ENCODE peak calls at places on chromosomes 13 and 19, in six cellular contexts. One of them, this sample, is unnamed.

GRCh38 chr13:98658131-98658530 is 81.2 kb upstream of the STK24 start:
- ATAC-seq in SK-N-SH treated with all-trans-retinoic acid at 6 μM for 48 hours: no peak
- ATAC-seq in HepG2: no peak
- ATAC-seq in HCT116: no peak
- ATAC-seq in left lung: peak
- ATAC-seq in upper lobe of left lung: peak
- ATAC-seq in this sample: no peak

GRCh38 chr19:7366701-7367420 is 18.1 kb downstream of the ARHGEF18 start:
- ATAC-seq in SK-N-SH treated with all-trans-retinoic acid at 6 μM for 48 hours: no peak
- ATAC-seq in HepG2: no peak
- ATAC-seq in HCT116: peak
- ATAC-seq in left lung: no peak
- ATAC-seq in upper lobe of left lung: no peak
- ATAC-seq in this sample: peak

GRCh38 chr13:114032121-114032799 is 58.4 kb upstream of the C13orf46 start:
- ATAC-seq in SK-N-SH treated with all-trans-retinoic acid at 6 μM for 48 hours: peak
- ATAC-seq in HepG2: no peak
- ATAC-seq in HCT116: no peak
- ATAC-seq in left lung: no peak
- ATAC-seq in upper lobe of left lung: peak
- ATAC-seq in this sample: no peak

GRCh38 chr13:98577823-98578285 is 947 bp upstream of the STK24 start:
- ATAC-seq in SK-N-SH treated with all-trans-retinoic acid at 6 μM for 48 hours: peak
- ATAC-seq in HepG2: peak
- ATAC-seq in HCT116: no peak
- ATAC-seq in left lung: peak
- ATAC-seq in upper lobe of left lung: peak
- ATAC-seq in this sample: no peak

GRCh38 chr19:45514376-45515051 is 7.2 kb downstream of the VASP start:
- ATAC-seq in SK-N-SH treated with all-trans-retinoic acid at 6 μM for 48 hours: no peak
- ATAC-seq in HepG2: peak
- ATAC-seq in HCT116: peak
- ATAC-seq in left lung: peak
- ATAC-seq in upper lobe of left lung: peak
- ATAC-seq in this sample: peak

GRCh38 chr13:60332682-60333081 is 64.3 kb upstream of the TDRD3 start:
- ATAC-seq in SK-N-SH treated with all-trans-retinoic acid at 6 μM for 48 hours: no peak
- ATAC-seq in HepG2: no peak
- ATAC-seq in HCT116: no peak
- ATAC-seq in left lung: no peak
- ATAC-seq in upper lobe of left lung: no peak
- ATAC-seq in this sample: no peak

GRCh38 chr13:23963184-23963931 is 66.1 kb upstream of the C1QTNF9B start:
- ATAC-seq in SK-N-SH treated with all-trans-retinoic acid at 6 μM for 48 hours: no peak
- ATAC-seq in HepG2: no peak
- ATAC-seq in HCT116: no peak
- ATAC-seq in left lung: no peak
- ATAC-seq in upper lobe of left lung: no peak
- ATAC-seq in this sample: peak

GRCh38 chr13:98451676-98452105 is 125.2 kb downstream of the STK24 start:
- ATAC-seq in SK-N-SH treated with all-trans-retinoic acid at 6 μM for 48 hours: no peak
- ATAC-seq in HepG2: peak
- ATAC-seq in HCT116: no peak
- ATAC-seq in left lung: no peak
- ATAC-seq in upper lobe of left lung: no peak
- ATAC-seq in this sample: no peak

GRCh38 chr19:48461982-48462655 is 6.7 kb downstream of the KCNJ14 start:
- ATAC-seq in SK-N-SH treated with all-trans-retinoic acid at 6 μM for 48 hours: peak
- ATAC-seq in HepG2: no peak
- ATAC-seq in HCT116: peak
- ATAC-seq in left lung: no peak
- ATAC-seq in upper lobe of left lung: peak
- ATAC-seq in this sample: no peak

GRCh38 chr13:42215578-42216421 is 56.2 kb upstream of the AKAP11 start:
- ATAC-seq in SK-N-SH treated with all-trans-retinoic acid at 6 μM for 48 hours: peak
- ATAC-seq in HepG2: peak
- ATAC-seq in HCT116: peak
- ATAC-seq in left lung: peak
- ATAC-seq in upper lobe of left lung: no peak
- ATAC-seq in this sample: no peak

GRCh38 chr19:23391239-23391638 is 4.0 kb downstream of the ZNF91 start:
- ATAC-seq in SK-N-SH treated with all-trans-retinoic acid at 6 μM for 48 hours: no peak
- ATAC-seq in HepG2: no peak
- ATAC-seq in HCT116: no peak
- ATAC-seq in left lung: no peak
- ATAC-seq in upper lobe of left lung: no peak
- ATAC-seq in this sample: no peak

GRCh38 chr13:114152831-114153371 is 20.5 kb upstream of the RASA3 start:
- ATAC-seq in SK-N-SH treated with all-trans-retinoic acid at 6 μM for 48 hours: no peak
- ATAC-seq in HepG2: peak
- ATAC-seq in HCT116: no peak
- ATAC-seq in left lung: no peak
- ATAC-seq in upper lobe of left lung: no peak
- ATAC-seq in this sample: no peak

GRCh38 chr19:45769821-45770191 is 754 bp upstream of the SIX5 start:
- ATAC-seq in SK-N-SH treated with all-trans-retinoic acid at 6 μM for 48 hours: no peak
- ATAC-seq in HepG2: no peak
- ATAC-seq in HCT116: no peak
- ATAC-seq in left lung: peak
- ATAC-seq in upper lobe of left lung: peak
- ATAC-seq in this sample: peak

GRCh38 chr19:35693422-35693821 is 10.9 kb upstream of the ZBTB32 start:
- ATAC-seq in SK-N-SH treated with all-trans-retinoic acid at 6 μM for 48 hours: peak
- ATAC-seq in HepG2: peak
- ATAC-seq in HCT116: peak
- ATAC-seq in left lung: no peak
- ATAC-seq in upper lobe of left lung: peak
- ATAC-seq in this sample: peak

GRCh38 chr13:84470528-84470927 is 588.3 kb upstream of the SLITRK1 start:
- ATAC-seq in SK-N-SH treated with all-trans-retinoic acid at 6 μM for 48 hours: no peak
- ATAC-seq in HepG2: no peak
- ATAC-seq in HCT116: no peak
- ATAC-seq in left lung: no peak
- ATAC-seq in upper lobe of left lung: no peak
- ATAC-seq in this sample: no peak

GRCh38 chr13:21338651-21339278 is 120.3 kb downstream of the ZDHHC20 start:
- ATAC-seq in SK-N-SH treated with all-trans-retinoic acid at 6 μM for 48 hours: no peak
- ATAC-seq in HepG2: no peak
- ATAC-seq in HCT116: no peak
- ATAC-seq in left lung: no peak
- ATAC-seq in upper lobe of left lung: no peak
- ATAC-seq in this sample: no peak

GRCh38 chr13:95233026-95233635 is 68.1 kb downstream of the ABCC4 start:
- ATAC-seq in SK-N-SH treated with all-trans-retinoic acid at 6 μM for 48 hours: no peak
- ATAC-seq in HepG2: no peak
- ATAC-seq in HCT116: no peak
- ATAC-seq in left lung: no peak
- ATAC-seq in upper lobe of left lung: no peak
- ATAC-seq in this sample: no peak

GRCh38 chr19:14890616-14891379 is 4.9 kb upstream of the OR7A17 start:
- ATAC-seq in SK-N-SH treated with all-trans-retinoic acid at 6 μM for 48 hours: no peak
- ATAC-seq in HepG2: no peak
- ATAC-seq in HCT116: no peak
- ATAC-seq in left lung: peak
- ATAC-seq in upper lobe of left lung: peak
- ATAC-seq in this sample: no peak

GRCh38 chr13:29763426-29764180 is 86.8 kb downstream of the UBL3 start:
- ATAC-seq in SK-N-SH treated with all-trans-retinoic acid at 6 μM for 48 hours: no peak
- ATAC-seq in HepG2: no peak
- ATAC-seq in HCT116: no peak
- ATAC-seq in left lung: no peak
- ATAC-seq in upper lobe of left lung: no peak
- ATAC-seq in this sample: no peak

GRCh38 chr19:11453468-11454341 is 18.3 kb downstream of the PRKCSH start:
- ATAC-seq in SK-N-SH treated with all-trans-retinoic acid at 6 μM for 48 hours: no peak
- ATAC-seq in HepG2: peak
- ATAC-seq in HCT116: no peak
- ATAC-seq in left lung: no peak
- ATAC-seq in upper lobe of left lung: no peak
- ATAC-seq in this sample: no peak

GRCh38 chr19:1156830-1157615 is 17.0 kb downstream of the SBNO2 start:
- ATAC-seq in SK-N-SH treated with all-trans-retinoic acid at 6 μM for 48 hours: no peak
- ATAC-seq in HepG2: no peak
- ATAC-seq in HCT116: no peak
- ATAC-seq in left lung: no peak
- ATAC-seq in upper lobe of left lung: no peak
- ATAC-seq in this sample: no peak

GRCh38 chr13:24207841-24208240 is 47.3 kb downstream of the SPATA13 start:
- ATAC-seq in SK-N-SH treated with all-trans-retinoic acid at 6 μM for 48 hours: no peak
- ATAC-seq in HepG2: no peak
- ATAC-seq in HCT116: no peak
- ATAC-seq in left lung: no peak
- ATAC-seq in upper lobe of left lung: no peak
- ATAC-seq in this sample: no peak

GRCh38 chr13:112756511-112756966 is 66.7 kb downstream of the ATP11A start:
- ATAC-seq in SK-N-SH treated with all-trans-retinoic acid at 6 μM for 48 hours: no peak
- ATAC-seq in HepG2: peak
- ATAC-seq in HCT116: no peak
- ATAC-seq in left lung: no peak
- ATAC-seq in upper lobe of left lung: no peak
- ATAC-seq in this sample: no peak

GRCh38 chr13:46165485-46166220 is 16.3 kb downstream of the LCP1 start:
- ATAC-seq in SK-N-SH treated with all-trans-retinoic acid at 6 μM for 48 hours: no peak
- ATAC-seq in HepG2: no peak
- ATAC-seq in HCT116: no peak
- ATAC-seq in left lung: no peak
- ATAC-seq in upper lobe of left lung: no peak
- ATAC-seq in this sample: peak

GRCh38 chr19:35844482-35845214 is 7.7 kb downstream of the NPHS1 start:
- ATAC-seq in SK-N-SH treated with all-trans-retinoic acid at 6 μM for 48 hours: no peak
- ATAC-seq in HepG2: no peak
- ATAC-seq in HCT116: no peak
- ATAC-seq in left lung: no peak
- ATAC-seq in upper lobe of left lung: no peak
- ATAC-seq in this sample: no peak

GRCh38 chr19:4983346-4984105 is 14.6 kb downstream of the KDM4B start:
- ATAC-seq in SK-N-SH treated with all-trans-retinoic acid at 6 μM for 48 hours: no peak
- ATAC-seq in HepG2: no peak
- ATAC-seq in HCT116: no peak
- ATAC-seq in left lung: no peak
- ATAC-seq in upper lobe of left lung: no peak
- ATAC-seq in this sample: no peak

GRCh38 chr19:23527797-23528196 is 132.5 kb upstream of the ZNF91 start:
- ATAC-seq in SK-N-SH treated with all-trans-retinoic acid at 6 μM for 48 hours: no peak
- ATAC-seq in HepG2: no peak
- ATAC-seq in HCT116: no peak
- ATAC-seq in left lung: no peak
- ATAC-seq in upper lobe of left lung: no peak
- ATAC-seq in this sample: peak

GRCh38 chr19:45613926-45614725 is 12.1 kb upstream of the GPR4 start:
- ATAC-seq in SK-N-SH treated with all-trans-retinoic acid at 6 μM for 48 hours: peak
- ATAC-seq in HepG2: no peak
- ATAC-seq in HCT116: peak
- ATAC-seq in left lung: peak
- ATAC-seq in upper lobe of left lung: peak
- ATAC-seq in this sample: peak

GRCh38 chr19:55529636-55530230 is 7.2 kb downstream of the SBK2 start:
- ATAC-seq in SK-N-SH treated with all-trans-retinoic acid at 6 μM for 48 hours: no peak
- ATAC-seq in HepG2: no peak
- ATAC-seq in HCT116: no peak
- ATAC-seq in left lung: no peak
- ATAC-seq in upper lobe of left lung: no peak
- ATAC-seq in this sample: no peak

GRCh38 chr19:23771761-23772667 is 13.3 kb upstream of the ZNF681 start:
- ATAC-seq in SK-N-SH treated with all-trans-retinoic acid at 6 μM for 48 hours: no peak
- ATAC-seq in HepG2: no peak
- ATAC-seq in HCT116: no peak
- ATAC-seq in left lung: no peak
- ATAC-seq in upper lobe of left lung: no peak
- ATAC-seq in this sample: peak

GRCh38 chr13:50222569-50223332 is 207.5 kb downstream of the KCNRG start:
- ATAC-seq in SK-N-SH treated with all-trans-retinoic acid at 6 μM for 48 hours: no peak
- ATAC-seq in HepG2: no peak
- ATAC-seq in HCT116: no peak
- ATAC-seq in left lung: peak
- ATAC-seq in upper lobe of left lung: peak
- ATAC-seq in this sample: peak

GRCh38 chr19:34224996-34225658 is 29.2 kb upstream of the GARRE1 start:
- ATAC-seq in SK-N-SH treated with all-trans-retinoic acid at 6 μM for 48 hours: peak
- ATAC-seq in HepG2: no peak
- ATAC-seq in HCT116: peak
- ATAC-seq in left lung: no peak
- ATAC-seq in upper lobe of left lung: no peak
- ATAC-seq in this sample: peak

GRCh38 chr13:93959796-93960533 is 519.5 kb downstream of the DCT start:
- ATAC-seq in SK-N-SH treated with all-trans-retinoic acid at 6 μM for 48 hours: no peak
- ATAC-seq in HepG2: no peak
- ATAC-seq in HCT116: no peak
- ATAC-seq in left lung: no peak
- ATAC-seq in upper lobe of left lung: no peak
- ATAC-seq in this sample: no peak

GRCh38 chr13:40933508-40933907 is 85.6 kb downstream of the ELF1 start:
- ATAC-seq in SK-N-SH treated with all-trans-retinoic acid at 6 μM for 48 hours: no peak
- ATAC-seq in HepG2: no peak
- ATAC-seq in HCT116: no peak
- ATAC-seq in left lung: no peak
- ATAC-seq in upper lobe of left lung: no peak
- ATAC-seq in this sample: no peak

GRCh38 chr19:14475251-14476073 is at the start of gene PTGER1:
- ATAC-seq in SK-N-SH treated with all-trans-retinoic acid at 6 μM for 48 hours: peak
- ATAC-seq in HepG2: peak
- ATAC-seq in HCT116: peak
- ATAC-seq in left lung: peak
- ATAC-seq in upper lobe of left lung: peak
- ATAC-seq in this sample: peak

This sample was measured in activated T-helper 17 cell treated with anti-CD3 and anti-CD28 coated beads, Interleukin-2, amount 50 U/mL, for 72 hours.